ENCODE peak calls at places on chromosome X, in eight cellular contexts. W is spleen, A is HepG2, I is transverse colon, D is lower leg skin, V is heart left ventricle, E is IMR-90, Y is A549. K is an unnamed sample.

GRCh38 chrX:40266490-40267333 is 169.0 kb upstream of the BCOR start:
- DNase-seq in D (peak; percentile 91), V (peak; percentile 71), W (peak; percentile 88), A (peak; percentile 23), Y (peak; percentile 73), I (peak; percentile 73), E (peak; percentile 56), K (peak; percentile 30)

GRCh38 chrX:47030339-47030738 is 47.9 kb upstream of the RGN start:
- DNase-seq in E (peak; percentile 68), W (no peak), A (peak; percentile 53), V (no peak), I (no peak), Y (peak; percentile 46), D (no peak), K (peak; percentile 1)

GRCh38 chrX:133699023-133699728 is 283.9 kb upstream of the GPC4 start:
- DNase-seq in V (no peak), E (no peak), I (no peak), D (no peak), Y (no peak), W (no peak), A (no peak), K (no peak)

GRCh38 chrX:19121466-19121865 is 802 bp downstream of the ADGRG2 start:
- DNase-seq in V (no peak), W (no peak), A (no peak), Y (no peak), D (no peak), I (no peak), E (no peak), K (no peak)

GRCh38 chrX:117059848-117060247 is 597.1 kb upstream of the CT83 start:
- DNase-seq in I (no peak), Y (no peak), W (no peak), V (no peak), E (no peak), A (no peak), D (no peak), K (no peak)

GRCh38 chrX:50579955-50580354 is 109.3 kb upstream of the DGKK start:
- DNase-seq in A (peak; percentile 68), I (peak; percentile 29), V (no peak), E (peak; percentile 57), W (no peak), Y (peak; percentile 24), D (no peak), K (peak; percentile 3)

GRCh38 chrX:108946531-108946930 is 210.2 kb upstream of the IRS4 start:
- DNase-seq in V (no peak), A (no peak), D (no peak), Y (no peak), I (no peak), E (no peak), W (no peak), K (no peak)

GRCh38 chrX:54540289-54540688 is 10.3 kb downstream of the GNL3L start:
- DNase-seq in E (peak; percentile 72), W (no peak), V (peak; percentile 55), A (no peak), I (no peak), D (no peak), Y (no peak), K (no peak)

GRCh38 chrX:33188286-33188685 is 23.1 kb downstream of the DMD start:
- DNase-seq in D (no peak), I (no peak), E (no peak), W (no peak), V (no peak), Y (no peak), A (no peak), K (no peak)

GRCh38 chrX:111519215-111519614 is 7.8 kb downstream of the SERTM2 start:
- DNase-seq in I (peak; percentile 9), W (no peak), D (no peak), A (no peak), Y (no peak), V (no peak), E (peak; percentile 55), K (no peak)

GRCh38 chrX:135985974-135986312 is 708 bp downstream of the SLC9A6 start:
- DNase-seq in V (no peak), A (no peak), E (no peak), Y (no peak), I (no peak), W (no peak), D (no peak), K (no peak)

GRCh38 chrX:6067600-6067999 is 161.1 kb downstream of the NLGN4X start:
- DNase-seq in W (no peak), A (no peak), V (no peak), Y (no peak), I (no peak), E (no peak), D (no peak), K (no peak)

GRCh38 chrX:78754917-78755316 is 7.4 kb downstream of the LPAR4 start:
- DNase-seq in V (no peak), A (no peak), Y (no peak), D (no peak), E (no peak), W (no peak), I (no peak), K (no peak)

DNA sequence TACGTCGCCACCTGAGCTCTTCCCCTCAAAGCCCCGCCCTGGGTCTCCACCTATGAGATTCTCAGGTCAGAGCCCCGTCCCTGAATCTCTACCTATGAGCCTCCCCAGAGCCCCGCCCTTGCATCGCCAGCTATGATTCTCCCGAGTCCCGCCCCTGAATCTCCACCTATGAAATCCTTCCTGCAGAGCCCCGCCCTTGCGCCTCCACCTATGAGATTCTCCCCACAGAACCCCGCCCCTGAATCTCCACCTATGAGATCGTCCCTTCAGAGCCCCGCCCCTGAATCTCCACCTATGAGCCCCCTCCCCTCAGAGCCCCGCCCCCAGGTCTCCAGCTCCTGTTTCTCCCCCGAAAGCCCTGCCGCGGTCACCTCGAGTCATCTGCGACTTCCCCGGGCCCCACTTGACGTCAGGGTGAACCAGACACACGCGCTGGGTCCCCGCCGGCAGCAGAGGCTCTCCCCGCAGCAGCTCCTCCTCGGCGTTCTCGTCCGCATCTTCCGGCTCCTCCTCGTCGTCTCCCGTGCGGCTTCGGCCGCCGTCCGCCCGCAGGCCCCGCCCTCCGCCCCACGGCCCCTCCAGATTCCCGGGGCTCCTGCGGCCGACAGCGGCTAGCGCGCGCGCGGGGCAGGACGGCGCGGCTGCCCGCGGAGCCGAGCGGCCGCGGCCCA is 393 bp downstream of the GTPBP6 start:
- DNase-seq in D (peak; percentile 99), E (peak; percentile 97), Y (peak; percentile 96), I (peak; percentile 99), V (peak; percentile 99), A (peak; percentile 98), W (peak; percentile 97), K (peak; percentile 78)
- TF ChIP-seq POLR2A in D (no peak), E (peak; percentile 77), Y (no peak), I (peak; percentile 82), V (no peak), A (peak; percentile 68), W (no peak), K (no peak)

DNA sequence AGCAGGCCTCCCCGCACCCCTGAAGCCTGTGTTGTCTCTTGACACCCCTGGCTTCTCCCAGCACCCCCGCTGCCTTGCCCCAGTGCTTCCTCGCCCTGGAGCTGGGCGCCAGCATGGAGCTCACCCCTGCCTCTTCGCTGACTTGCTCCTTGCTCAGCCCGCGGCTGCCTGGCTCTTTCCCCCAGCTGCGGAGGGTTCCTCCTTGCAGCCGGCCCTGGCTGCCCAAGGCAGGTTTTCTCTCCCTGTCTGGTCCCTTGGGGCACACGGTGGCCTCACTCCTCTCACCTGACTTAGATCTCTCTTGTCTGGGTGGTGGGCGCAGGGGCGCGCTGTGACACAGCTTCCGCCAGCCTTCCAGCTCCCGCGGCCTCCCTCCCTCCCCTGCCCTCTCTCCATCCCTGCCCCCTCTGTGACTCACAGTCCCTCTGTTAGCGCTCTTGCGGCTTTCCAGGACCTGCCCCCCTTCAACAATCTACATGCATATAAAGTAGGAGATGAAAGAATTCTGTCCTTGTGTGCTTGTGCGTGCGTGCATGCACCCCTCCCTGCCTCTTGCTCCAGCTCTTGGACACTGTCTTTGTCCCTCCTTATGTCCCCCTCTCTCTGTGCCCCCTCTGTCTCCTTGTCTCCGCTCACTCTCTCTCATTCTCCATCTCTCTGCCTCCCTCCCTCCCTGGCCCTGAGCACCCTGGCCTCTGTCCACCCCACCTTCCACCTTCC is 2.2 kb downstream of the PLXNB3 start:
- DNase-seq in I (peak; percentile 11), Y (no peak), D (no peak), V (peak; percentile 20), A (peak; percentile 48), W (peak; percentile 76), E (peak; percentile 71), K (peak; percentile 89)
- TF ChIP-seq POLR2A in I (no peak), Y (no peak), D (no peak), V (no peak), A (no peak), W (no peak), E (no peak), K (peak; percentile 44)

DNA sequence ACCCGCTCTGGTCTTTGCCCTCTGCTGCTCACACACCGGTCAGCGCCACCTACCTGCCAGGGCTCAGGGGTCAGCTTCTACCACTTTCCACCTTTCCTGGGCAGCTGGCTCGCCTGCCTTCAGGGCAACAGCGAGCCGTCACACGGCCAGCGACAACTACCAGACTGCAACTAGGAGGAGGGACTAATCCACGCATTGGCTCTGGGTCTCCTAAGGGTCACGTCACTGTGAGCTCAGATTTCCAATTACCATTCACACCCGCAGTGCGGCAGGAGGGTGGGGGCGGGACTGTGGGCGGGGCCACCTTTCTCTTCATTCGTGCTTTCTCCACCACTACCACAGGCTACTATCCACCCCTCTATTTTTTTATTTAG is at the start of gene BEX5:
- DNase-seq in I (peak; percentile 68), Y (no peak), D (peak; percentile 87), A (no peak), V (peak; percentile 64), E (no peak), W (peak; percentile 83), K (no peak)
- TF ChIP-seq POLR2A in I (peak; percentile 22), Y (no peak), D (no peak), A (no peak), V (no peak), E (no peak), W (no peak), K (no peak)

GRCh38 chrX:102765217-102765616 is 44.7 kb downstream of the GPRASP3 start:
- DNase-seq in Y (no peak), D (no peak), W (no peak), I (no peak), V (no peak), A (no peak), E (peak; percentile 82), K (peak; percentile 21)

GRCh38 chrX:102765794-102766193 is 45.3 kb downstream of the GPRASP3 start:
- DNase-seq in W (no peak), E (peak; percentile 68), I (peak; percentile 24), Y (no peak), D (peak; percentile 85), A (no peak), V (no peak), K (peak; percentile 18)

GRCh38 chrX:102767287-102767686 is 46.7 kb downstream of the GPRASP3 start:
- DNase-seq in A (no peak), Y (no peak), E (no peak), D (no peak), I (no peak), V (no peak), W (no peak), K (no peak)

GRCh38 chrX:102768984-102769761 is 48.6 kb downstream of the GPRASP3 start:
- DNase-seq in V (peak; percentile 67), I (peak; percentile 86), D (peak; percentile 93), Y (peak; percentile 58), W (peak; percentile 77), A (peak; percentile 84), E (peak; percentile 88), K (peak; percentile 52)
- TF ChIP-seq POLR2A in V (no peak), I (peak; percentile 44), D (no peak), Y (peak; percentile 52), W (no peak), A (peak; percentile 75), E (peak; percentile 69), K (peak; percentile 38)

GRCh38 chrX:66622209-66622608 is 16.7 kb downstream of the EDA2R start:
- DNase-seq in Y (no peak), E (peak; percentile 42), W (no peak), D (no peak), A (no peak), I (no peak), V (no peak), K (no peak)
- TF ChIP-seq POLR2A in Y (no peak), E (no peak), W (no peak), D (no peak), A (no peak), I (no peak), V (no peak), K (no peak)

K was measured in H54.